ENCODE peak calls at places on chromosomes 11 and 22, in five cellular contexts. Z, X, P, V and B are unnamed samples.

GRCh38 chr11:86811637-86812321 is 11.4 kb downstream of the PRSS23 start:
- DNase-seq in Z (no peak), X (peak), P (no peak), V (no peak), B (no peak)

GRCh38 chr22:46763051-46763705 is 728 bp downstream of the TBC1D22A start:
- DNase-seq in Z (peak), X (no peak), P (peak), V (no peak), B (no peak)

GRCh38 chr11:7971846-7972245 is 6.6 kb upstream of the NLRP10 start:
- DNase-seq in Z (no peak), X (no peak), P (no peak), V (no peak), B (no peak)

GRCh38 chr11:36235750-36236149 is 53.5 kb downstream of the COMMD9 start:
- DNase-seq in Z (no peak), X (no peak), P (no peak), V (no peak), B (no peak)

GRCh38 chr11:132379540-132379939 is 1009.1 kb downstream of the NTM start:
- DNase-seq in Z (no peak), X (no peak), P (no peak), V (no peak), B (no peak)

GRCh38 chr11:8310743-8311298 is 47.1 kb upstream of the LMO1 start:
- DNase-seq in Z (no peak), X (no peak), P (no peak), V (no peak), B (no peak)

GRCh38 chr11:118657238-118657637 is 22.2 kb downstream of the TREH start:
- DNase-seq in Z (no peak), X (no peak), P (no peak), V (no peak), B (no peak)

GRCh38 chr22:21449531-21450319 is 17.5 kb upstream of the TMEM191C start:
- DNase-seq in Z (no peak), X (no peak), P (no peak), V (peak), B (no peak)

GRCh38 chr11:119852741-119853140 is 123.7 kb upstream of the NECTIN1 start:
- DNase-seq in Z (no peak), X (no peak), P (no peak), V (no peak), B (no peak)

GRCh38 chr11:114080219-114080618 is 20.7 kb downstream of the ZBTB16 start:
- DNase-seq in Z (no peak), X (peak), P (no peak), V (no peak), B (no peak)

GRCh38 chr22:39839917-39840510 is 53.5 kb downstream of the ENTHD1 start:
- DNase-seq in Z (no peak), X (no peak), P (no peak), V (no peak), B (no peak)

GRCh38 chr11:16357776-16358175 is 1.4 kb upstream of the SOX6 start:
- DNase-seq in Z (no peak), X (no peak), P (no peak), V (no peak), B (no peak)

GRCh38 chr22:40728731-40729189 is 49.5 kb downstream of the MCHR1 start:
- DNase-seq in Z (peak), X (peak), P (peak), V (no peak), B (no peak)

GRCh38 chr22:21641417-21641794 is 696 bp upstream of the SDF2L1 start:
- DNase-seq in Z (peak), X (peak), P (no peak), V (peak), B (no peak)

GRCh38 chr11:15927866-15928217 is 428.5 kb downstream of the SOX6 start:
- DNase-seq in Z (no peak), X (no peak), P (no peak), V (no peak), B (no peak)

GRCh38 chr11:82732734-82733443 is 775 bp downstream of the FAM181B start:
- DNase-seq in Z (no peak), X (no peak), P (no peak), V (peak), B (no peak)

GRCh38 chr11:7449841-7450214 is 35.5 kb upstream of the OLFML1 start:
- DNase-seq in Z (no peak), X (peak), P (no peak), V (no peak), B (no peak)

GRCh38 chr11:40513281-40513680 is 946.2 kb downstream of the LRRC4C start:
- DNase-seq in Z (no peak), X (no peak), P (no peak), V (no peak), B (no peak)

GRCh38 chr22:38489142-38489541 is 17.0 kb downstream of the DDX17 start:
- DNase-seq in Z (no peak), X (no peak), P (no peak), V (no peak), B (no peak)

GRCh38 chr22:25110846-25111578 is 88.6 kb upstream of the CRYBB3 start:
- DNase-seq in Z (peak), X (peak), P (peak), V (peak), B (no peak)

GRCh38 chr11:74014880-74015279 is 6.0 kb upstream of the UCP3 start:
- DNase-seq in Z (no peak), X (no peak), P (no peak), V (no peak), B (no peak)

GRCh38 chr11:46264976-46265375 is 12.5 kb upstream of the CREB3L1 start:
- DNase-seq in Z (no peak), X (no peak), P (no peak), V (no peak), B (no peak)

GRCh38 chr11:250740-251299 is 14.0 kb downstream of the PSMD13 start:
- DNase-seq in Z (peak), X (peak), P (peak), V (peak), B (no peak)

GRCh38 chr11:610146-610801 is 5.5 kb downstream of the IRF7 start:
- DNase-seq in Z (no peak), X (no peak), P (no peak), V (no peak), B (no peak)

GRCh38 chr11:111376453-111376871 is 2.6 kb downstream of the POU2AF1 start:
- DNase-seq in Z (no peak), X (peak), P (no peak), V (no peak), B (no peak)

GRCh38 chr22:33247758-33248157 is 189.6 kb upstream of the SYN3 start:
- DNase-seq in Z (no peak), X (peak), P (no peak), V (no peak), B (no peak)

DNA sequence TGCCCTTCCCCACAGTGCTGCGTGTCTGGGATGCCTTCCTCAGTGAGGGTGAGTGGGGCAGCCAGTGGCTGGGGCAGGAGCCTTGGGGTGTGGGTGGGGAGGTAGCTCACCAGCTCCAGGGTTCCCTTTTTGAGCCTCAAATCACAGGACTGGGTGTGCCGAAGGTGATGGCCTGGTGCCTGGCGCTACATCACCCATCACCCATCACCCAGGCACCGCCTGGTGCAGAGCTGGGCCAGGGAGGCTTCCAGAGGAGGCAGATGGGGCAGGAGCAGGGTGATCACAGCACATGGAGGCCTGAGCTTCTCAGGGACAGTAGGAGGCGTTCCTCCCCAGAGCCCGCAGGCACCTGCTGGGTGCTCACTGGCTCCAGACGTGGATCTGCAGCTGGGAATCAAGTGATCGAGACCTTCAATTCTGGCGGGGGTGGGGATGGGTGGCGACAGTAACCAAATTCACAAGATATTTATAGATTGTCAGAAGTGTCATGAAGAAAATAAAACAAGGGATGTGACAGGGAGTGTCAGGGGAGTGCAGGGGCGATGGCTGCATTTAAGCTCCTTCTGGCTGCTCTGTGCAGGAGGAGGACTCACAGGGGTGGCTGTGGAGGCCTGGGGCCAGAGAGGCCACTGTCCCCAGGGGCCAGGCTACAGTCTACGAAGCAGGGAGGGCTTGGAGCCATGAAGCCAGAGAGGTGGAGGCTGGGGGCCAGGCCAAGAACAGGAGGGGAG is 3.3 kb downstream of the TBC1D10C start:
- DNase-seq in Z (no peak), X (no peak), P (no peak), V (no peak), B (no peak)
- TF ChIP-seq CTCF in Z (no peak), X (no peak), P (no peak), V (no peak), B (peak)

GRCh38 chr11:65479184-65480145 is 19.4 kb upstream of the MALAT1 start:
- DNase-seq in Z (peak), X (no peak), P (no peak), V (no peak), B (no peak)
- TF ChIP-seq CTCF in Z (no peak), X (peak), P (no peak), V (no peak), B (peak)

DNA sequence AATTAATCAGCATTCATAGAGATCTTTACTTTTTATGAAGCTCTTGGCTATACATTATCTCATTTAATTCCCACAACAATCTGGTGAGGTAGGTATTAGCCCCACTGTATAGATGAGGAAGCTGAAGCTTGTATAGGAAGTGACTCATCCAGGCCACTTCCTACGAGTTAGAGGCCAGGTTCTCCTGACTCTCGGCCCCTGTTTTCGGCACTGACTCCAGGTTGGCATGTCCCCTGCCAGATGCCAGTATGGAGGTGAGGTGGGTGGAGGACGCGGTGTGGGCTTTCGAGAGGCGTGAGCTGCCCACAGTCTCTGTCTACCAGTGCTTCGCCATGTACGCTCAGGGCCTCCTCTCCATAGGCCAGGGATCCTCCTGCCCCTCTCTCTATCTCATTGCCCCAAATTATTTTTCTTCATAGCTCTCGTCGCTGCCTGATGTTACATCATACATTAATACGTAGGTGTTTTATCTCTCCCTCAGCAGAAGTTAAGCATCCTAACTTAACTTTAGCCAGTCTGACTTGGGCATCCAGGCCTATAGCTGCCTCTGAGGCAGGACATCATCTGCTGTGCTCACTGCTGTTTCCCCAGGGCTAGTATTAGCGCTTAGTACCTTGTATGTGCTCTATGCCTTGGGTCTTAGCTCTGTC is 9.0 kb downstream of the DGAT2 start:
- DNase-seq in Z (no peak), X (peak), P (no peak), V (no peak), B (no peak)
- TF ChIP-seq CTCF in Z (no peak), X (no peak), P (no peak), V (no peak), B (no peak)

DNA sequence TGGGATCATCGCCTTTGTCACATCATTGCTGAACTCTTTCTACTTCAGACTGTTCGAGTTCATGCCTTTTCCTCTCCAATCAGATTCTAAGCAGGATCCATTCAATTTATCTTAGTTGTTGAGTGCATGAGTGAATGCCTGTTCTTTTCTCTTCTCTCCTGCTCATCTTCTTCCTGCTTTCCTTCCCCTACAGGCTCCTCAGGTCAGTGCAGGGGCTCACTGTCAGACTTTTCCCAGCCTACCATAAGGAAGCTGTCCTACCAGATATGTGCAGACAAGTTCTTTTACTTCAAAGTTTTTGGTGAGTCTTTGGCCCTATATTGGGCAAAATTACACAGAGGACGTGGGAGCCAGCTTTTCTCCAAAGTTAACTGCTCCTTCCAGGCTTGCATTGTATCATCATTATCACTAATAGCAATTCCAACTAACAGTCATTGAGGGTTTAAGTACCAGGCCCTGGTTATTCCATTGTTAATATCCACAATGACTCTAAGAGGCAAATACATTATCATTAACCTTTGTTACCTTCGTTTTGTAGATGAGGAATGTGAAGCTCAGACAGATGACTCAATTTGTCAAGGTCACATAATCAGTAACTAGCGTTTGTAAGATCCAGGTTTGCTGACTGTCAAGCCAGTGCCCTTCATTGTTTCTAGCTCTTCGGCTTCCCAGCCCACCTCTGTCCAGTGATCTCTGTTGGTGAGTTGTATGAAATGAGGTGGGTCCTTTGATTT is 30.4 kb downstream of the OR6Q1 start:
- DNase-seq in Z (no peak), X (peak), P (no peak), V (no peak), B (no peak)
- TF ChIP-seq CTCF in Z (no peak), X (peak), P (no peak), V (no peak), B (no peak)

DNA sequence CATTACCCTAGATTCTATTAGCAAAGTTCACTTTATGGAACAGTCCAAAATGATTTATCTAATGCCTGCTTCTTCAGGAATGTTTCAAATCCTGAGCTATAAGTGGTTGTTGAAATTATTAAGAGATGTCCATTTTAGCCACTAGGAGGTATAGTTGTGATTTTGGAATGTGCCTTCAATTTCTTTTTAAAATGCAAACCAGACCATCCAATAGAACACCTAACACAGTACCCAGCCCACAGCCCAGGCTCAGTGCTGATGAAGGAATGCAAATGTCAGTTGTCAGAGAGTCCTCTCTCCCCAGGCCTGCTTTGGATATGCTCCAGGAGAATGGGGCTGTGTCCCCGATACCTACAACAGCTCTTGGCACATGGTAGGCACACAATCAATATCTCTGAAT is 85.8 kb upstream of the E2F8 start:
- DNase-seq in Z (no peak), X (peak), P (no peak), V (no peak), B (no peak)
- TF ChIP-seq CTCF in Z (no peak), X (peak), P (no peak), V (no peak), B (no peak)

DNA sequence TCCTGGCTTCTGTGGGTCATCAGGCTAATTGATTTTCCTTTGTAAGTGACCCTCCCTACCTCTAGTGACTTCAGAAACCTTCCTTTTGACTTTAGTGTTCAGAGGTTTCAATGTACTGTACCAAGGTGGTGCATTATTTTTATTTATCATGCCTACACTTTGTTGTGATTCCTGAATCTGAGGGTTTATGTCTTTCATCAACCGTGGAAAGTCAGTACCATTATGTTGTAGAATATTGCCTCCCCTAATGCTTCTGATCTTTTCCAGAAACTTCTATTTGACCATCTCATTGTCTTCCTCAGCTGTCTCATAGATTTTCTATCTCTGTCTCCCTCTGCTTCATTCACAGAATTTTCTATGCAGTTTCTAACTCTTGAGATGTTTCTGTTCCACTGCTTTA is 105.5 kb downstream of the KCNQ1OT1 start:
- DNase-seq in Z (no peak), X (no peak), P (no peak), V (no peak), B (no peak)
- TF ChIP-seq CTCF in Z (no peak), X (no peak), P (no peak), V (no peak), B (no peak)

GRCh38 chr11:14359573-14360031 is 619 bp upstream of the RRAS2 start:
- DNase-seq in Z (no peak), X (no peak), P (no peak), V (no peak), B (no peak)

GRCh38 chr11:14357843-14358728 is 897 bp downstream of the RRAS2 start:
- DNase-seq in Z (peak), X (peak), P (peak), V (peak), B (no peak)

GRCh38 chr11:14360976-14361375 is 2.0 kb upstream of the RRAS2 start:
- DNase-seq in Z (no peak), X (no peak), P (no peak), V (no peak), B (no peak)

GRCh38 chr11:14356342-14356741 is 2.6 kb downstream of the RRAS2 start:
- DNase-seq in Z (no peak), X (no peak), P (no peak), V (no peak), B (no peak)

GRCh38 chr11:14358729-14359439 is at the start of gene RRAS2:
- DNase-seq in Z (peak), X (peak), P (peak), V (peak), B (peak)
- TF ChIP-seq CTCF in Z (no peak), X (no peak), P (no peak), V (no peak), B (no peak)